ENCODE peak calls at places on chromosomes 11 and 22, in six cellular contexts. One of them, this sample, is unnamed.

GRCh38 chr11:104784684-104785460 is 113.4 kb downstream of the CASP12 start:
- DNase-seq in transverse colon: no peak
- DNase-seq in K562: no peak
- DNase-seq in gastrocnemius medialis: no peak
- DNase-seq in Peyer's patch: no peak
- DNase-seq in HCT116: no peak
- DNase-seq in this sample: no peak

GRCh38 chr22:43127166-43127908 is 15.9 kb downstream of the MCAT start:
- DNase-seq in transverse colon: peak; percentile 88
- DNase-seq in K562: peak; percentile 61
- DNase-seq in gastrocnemius medialis: no peak
- DNase-seq in Peyer's patch: peak; percentile 85
- DNase-seq in HCT116: peak; percentile 69
- DNase-seq in this sample: no peak

GRCh38 chr11:69874178-69874983 is 55.2 kb upstream of the FGF3 start:
- DNase-seq in transverse colon: peak; percentile 0
- DNase-seq in K562: no peak
- DNase-seq in gastrocnemius medialis: no peak
- DNase-seq in Peyer's patch: peak; percentile 25
- DNase-seq in HCT116: no peak
- DNase-seq in this sample: peak; percentile 40

GRCh38 chr22:32042924-32043323 is at the start of gene SLC5A1:
- DNase-seq in transverse colon: peak; percentile 91
- DNase-seq in K562: no peak
- DNase-seq in gastrocnemius medialis: no peak
- DNase-seq in Peyer's patch: peak; percentile 93
- DNase-seq in HCT116: no peak
- DNase-seq in this sample: peak; percentile 58

GRCh38 chr22:42635531-42635930 is 4.9 kb downstream of the ATP5MGL start:
- DNase-seq in transverse colon: peak; percentile 55
- DNase-seq in K562: no peak
- DNase-seq in gastrocnemius medialis: peak; percentile 95
- DNase-seq in Peyer's patch: no peak
- DNase-seq in HCT116: peak; percentile 85
- DNase-seq in this sample: no peak

GRCh38 chr22:44352378-44353062 is 39.8 kb upstream of the SHISAL1 start:
- DNase-seq in transverse colon: no peak
- DNase-seq in K562: no peak
- DNase-seq in gastrocnemius medialis: no peak
- DNase-seq in Peyer's patch: no peak
- DNase-seq in HCT116: no peak
- DNase-seq in this sample: no peak

GRCh38 chr22:39567135-39567946 is 3.2 kb upstream of the CACNA1I start:
- DNase-seq in transverse colon: peak; percentile 19
- DNase-seq in K562: no peak
- DNase-seq in gastrocnemius medialis: no peak
- DNase-seq in Peyer's patch: peak; percentile 76
- DNase-seq in HCT116: no peak
- DNase-seq in this sample: no peak

GRCh38 chr22:22084089-22084711 is 101.6 kb upstream of the TOP3B start:
- DNase-seq in transverse colon: no peak
- DNase-seq in K562: no peak
- DNase-seq in gastrocnemius medialis: no peak
- DNase-seq in Peyer's patch: no peak
- DNase-seq in HCT116: no peak
- DNase-seq in this sample: no peak

GRCh38 chr11:11985016-11985715 is 23.3 kb downstream of the DKK3 start:
- DNase-seq in transverse colon: no peak
- DNase-seq in K562: no peak
- DNase-seq in gastrocnemius medialis: no peak
- DNase-seq in Peyer's patch: no peak
- DNase-seq in HCT116: no peak
- DNase-seq in this sample: no peak

GRCh38 chr11:61091373-61092279 is 10.7 kb upstream of the CD5 start:
- DNase-seq in transverse colon: no peak
- DNase-seq in K562: peak; percentile 43
- DNase-seq in gastrocnemius medialis: no peak
- DNase-seq in Peyer's patch: no peak
- DNase-seq in HCT116: no peak
- DNase-seq in this sample: no peak

GRCh38 chr22:20807315-20807752 is 33.4 kb downstream of the SERPIND1 start:
- DNase-seq in transverse colon: no peak
- DNase-seq in K562: peak; percentile 89
- DNase-seq in gastrocnemius medialis: no peak
- DNase-seq in Peyer's patch: no peak
- DNase-seq in HCT116: peak; percentile 8
- DNase-seq in this sample: no peak

GRCh38 chr22:17729561-17729960 is 44.7 kb downstream of the BID start:
- DNase-seq in transverse colon: no peak
- DNase-seq in K562: no peak
- DNase-seq in gastrocnemius medialis: no peak
- DNase-seq in Peyer's patch: no peak
- DNase-seq in HCT116: no peak
- DNase-seq in this sample: no peak

GRCh38 chr11:37786214-37786755 is 1188.2 kb upstream of the RAG2 start:
- DNase-seq in transverse colon: no peak
- DNase-seq in K562: no peak
- DNase-seq in gastrocnemius medialis: no peak
- DNase-seq in Peyer's patch: no peak
- DNase-seq in HCT116: no peak
- DNase-seq in this sample: no peak

GRCh38 chr11:121067453-121067852 is 33.6 kb upstream of the TECTA start:
- DNase-seq in transverse colon: no peak
- DNase-seq in K562: no peak
- DNase-seq in gastrocnemius medialis: no peak
- DNase-seq in Peyer's patch: no peak
- DNase-seq in HCT116: no peak
- DNase-seq in this sample: no peak

GRCh38 chr11:42762348-42762747 is 549.4 kb upstream of the API5 start:
- DNase-seq in transverse colon: no peak
- DNase-seq in K562: no peak
- DNase-seq in gastrocnemius medialis: no peak
- DNase-seq in Peyer's patch: no peak
- DNase-seq in HCT116: no peak
- DNase-seq in this sample: no peak

GRCh38 chr11:118918128-118918685 is 7.5 kb downstream of the BCL9L start:
- DNase-seq in transverse colon: peak; percentile 92
- DNase-seq in K562: peak; percentile 71
- DNase-seq in gastrocnemius medialis: peak; percentile 91
- DNase-seq in Peyer's patch: peak; percentile 94
- DNase-seq in HCT116: no peak
- DNase-seq in this sample: peak; percentile 93

GRCh38 chr11:64305691-64306562 is 603 bp downstream of the ESRRA start:
- DNase-seq in transverse colon: peak; percentile 89
- DNase-seq in K562: peak; percentile 80
- DNase-seq in gastrocnemius medialis: peak; percentile 66
- DNase-seq in Peyer's patch: peak; percentile 94
- DNase-seq in HCT116: peak; percentile 39
- DNase-seq in this sample: no peak

GRCh38 chr11:110833033-110833484 is 120.8 kb upstream of the ARHGAP20 start:
- DNase-seq in transverse colon: no peak
- DNase-seq in K562: no peak
- DNase-seq in gastrocnemius medialis: no peak
- DNase-seq in Peyer's patch: no peak
- DNase-seq in HCT116: no peak
- DNase-seq in this sample: no peak

GRCh38 chr11:112593440-112593839 is 332.8 kb upstream of the PLET1 start:
- DNase-seq in transverse colon: no peak
- DNase-seq in K562: no peak
- DNase-seq in gastrocnemius medialis: no peak
- DNase-seq in Peyer's patch: no peak
- DNase-seq in HCT116: no peak
- DNase-seq in this sample: no peak

GRCh38 chr11:77147668-77148321 is 19.7 kb downstream of the MYO7A start:
- DNase-seq in transverse colon: peak; percentile 46
- DNase-seq in K562: peak; percentile 92
- DNase-seq in gastrocnemius medialis: no peak
- DNase-seq in Peyer's patch: peak; percentile 64
- DNase-seq in HCT116: no peak
- DNase-seq in this sample: no peak

GRCh38 chr11:111976614-111977140 is 39.5 kb downstream of the DIXDC1 start:
- DNase-seq in transverse colon: no peak
- DNase-seq in K562: no peak
- DNase-seq in gastrocnemius medialis: no peak
- DNase-seq in Peyer's patch: no peak
- DNase-seq in HCT116: no peak
- DNase-seq in this sample: peak; percentile 61

GRCh38 chr11:70443043-70444030 is 45.0 kb downstream of the CTTN start:
- DNase-seq in transverse colon: no peak
- DNase-seq in K562: no peak
- DNase-seq in gastrocnemius medialis: no peak
- DNase-seq in Peyer's patch: no peak
- DNase-seq in HCT116: no peak
- DNase-seq in this sample: no peak

GRCh38 chr11:62127426-62127825 is 3.6 kb downstream of the INCENP start:
- DNase-seq in transverse colon: no peak
- DNase-seq in K562: no peak
- DNase-seq in gastrocnemius medialis: no peak
- DNase-seq in Peyer's patch: peak; percentile 4
- DNase-seq in HCT116: no peak
- DNase-seq in this sample: no peak

GRCh38 chr11:62125316-62125715 is 1.5 kb downstream of the INCENP start:
- DNase-seq in transverse colon: no peak
- DNase-seq in K562: peak; percentile 15
- DNase-seq in gastrocnemius medialis: no peak
- DNase-seq in Peyer's patch: no peak
- DNase-seq in HCT116: no peak
- DNase-seq in this sample: no peak

GRCh38 chr11:62123669-62124185 is at the start of gene INCENP:
- DNase-seq in transverse colon: peak; percentile 96
- DNase-seq in K562: peak; percentile 95
- DNase-seq in gastrocnemius medialis: peak; percentile 97
- DNase-seq in Peyer's patch: peak; percentile 99
- DNase-seq in HCT116: peak; percentile 97
- DNase-seq in this sample: peak; percentile 94

GRCh38 chr11:62124186-62125113 is 639 bp downstream of the INCENP start:
- DNase-seq in transverse colon: peak; percentile 41
- DNase-seq in K562: peak; percentile 30
- DNase-seq in gastrocnemius medialis: no peak
- DNase-seq in Peyer's patch: peak; percentile 58
- DNase-seq in HCT116: no peak
- DNase-seq in this sample: peak; percentile 25

GRCh38 chr11:62125881-62126280 is 2.1 kb downstream of the INCENP start:
- DNase-seq in transverse colon: no peak
- DNase-seq in K562: no peak
- DNase-seq in gastrocnemius medialis: no peak
- DNase-seq in Peyer's patch: no peak
- DNase-seq in HCT116: no peak
- DNase-seq in this sample: no peak
- H3K4me3 ChIP-seq in transverse colon: no peak overlapping the region
- H3K4me3 ChIP-seq in K562: peak overlapping the region; percentile 85
- H3K4me3 ChIP-seq in gastrocnemius medialis: no peak overlapping the region
- H3K4me3 ChIP-seq in Peyer's patch: no peak overlapping the region
- H3K4me3 ChIP-seq in HCT116: no peak overlapping the region
- H3K4me3 ChIP-seq in this sample: no peak overlapping the region

GRCh38 chr11:92758216-92758615 is 211.2 kb upstream of the MTNR1B start:
- DNase-seq in transverse colon: no peak
- DNase-seq in K562: no peak
- DNase-seq in gastrocnemius medialis: peak; percentile 11
- DNase-seq in Peyer's patch: no peak
- DNase-seq in HCT116: no peak
- DNase-seq in this sample: no peak
- TF ChIP-seq POLR2A in transverse colon: no peak
- TF ChIP-seq POLR2A in K562: no peak
- TF ChIP-seq POLR2A in gastrocnemius medialis: no peak
- TF ChIP-seq POLR2A in Peyer's patch: no peak
- TF ChIP-seq POLR2A in HCT116: no peak
- TF ChIP-seq POLR2A in this sample: no peak

GRCh38 chr11:26030419-26030818 is 301.5 kb upstream of the ANO3 start:
- DNase-seq in transverse colon: no peak
- DNase-seq in K562: no peak
- DNase-seq in gastrocnemius medialis: no peak
- DNase-seq in Peyer's patch: no peak
- DNase-seq in HCT116: no peak
- DNase-seq in this sample: no peak

GRCh38 chr11:26021026-26021425 is 310.9 kb upstream of the ANO3 start:
- DNase-seq in transverse colon: no peak
- DNase-seq in K562: no peak
- DNase-seq in gastrocnemius medialis: no peak
- DNase-seq in Peyer's patch: no peak
- DNase-seq in HCT116: no peak
- DNase-seq in this sample: no peak

GRCh38 chr11:26028294-26028954 is 303.5 kb upstream of the ANO3 start:
- DNase-seq in transverse colon: no peak
- DNase-seq in K562: no peak
- DNase-seq in gastrocnemius medialis: no peak
- DNase-seq in Peyer's patch: no peak
- DNase-seq in HCT116: no peak
- DNase-seq in this sample: no peak

GRCh38 chr11:26027887-26028286 is 304.0 kb upstream of the ANO3 start:
- DNase-seq in transverse colon: no peak
- DNase-seq in K562: no peak
- DNase-seq in gastrocnemius medialis: no peak
- DNase-seq in Peyer's patch: no peak
- DNase-seq in HCT116: no peak
- DNase-seq in this sample: no peak

GRCh38 chr11:26025680-26026079 is 306.2 kb upstream of the ANO3 start:
- DNase-seq in transverse colon: no peak
- DNase-seq in K562: no peak
- DNase-seq in gastrocnemius medialis: no peak
- DNase-seq in Peyer's patch: no peak
- DNase-seq in HCT116: no peak
- DNase-seq in this sample: no peak
- H3K27ac ChIP-seq in transverse colon: no peak overlapping the region
- H3K27ac ChIP-seq in K562: no peak overlapping the region
- H3K27ac ChIP-seq in gastrocnemius medialis: no peak overlapping the region
- H3K27ac ChIP-seq in Peyer's patch: no peak overlapping the region
- H3K27ac ChIP-seq in HCT116: no peak overlapping the region
- H3K27ac ChIP-seq in this sample: no peak overlapping the region

DNA sequence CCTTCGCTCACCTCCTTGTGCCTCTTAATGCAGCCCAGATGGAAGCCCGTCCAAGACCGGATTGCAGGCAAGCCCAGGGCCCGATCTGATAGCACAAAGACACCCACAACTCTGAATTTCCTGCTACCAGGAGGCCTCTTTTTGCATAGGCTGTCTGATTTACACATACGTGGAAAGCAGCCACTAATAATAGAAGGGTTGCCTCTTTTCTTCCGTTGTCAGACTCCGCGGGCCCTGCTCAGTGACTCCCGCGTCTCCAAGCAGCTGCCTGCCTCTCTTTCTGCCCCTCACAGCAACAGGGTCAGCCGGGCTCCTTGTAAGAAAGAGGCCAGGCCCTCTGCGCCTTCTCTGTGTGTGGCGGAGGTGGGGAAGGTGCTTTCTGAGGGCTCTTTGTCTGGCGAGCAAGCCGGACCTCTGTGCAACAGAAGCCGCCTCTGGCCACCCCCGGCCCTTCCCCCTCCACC is 26.7 kb downstream of the FLI1 start:
- DNase-seq in transverse colon: peak; percentile 67
- DNase-seq in K562: no peak
- DNase-seq in gastrocnemius medialis: no peak
- DNase-seq in Peyer's patch: peak; percentile 81
- DNase-seq in HCT116: no peak
- DNase-seq in this sample: no peak
- H3K4me3 ChIP-seq in transverse colon: no peak overlapping the region
- H3K4me3 ChIP-seq in K562: no peak overlapping the region
- H3K4me3 ChIP-seq in gastrocnemius medialis: no peak overlapping the region
- H3K4me3 ChIP-seq in Peyer's patch: peak overlapping the region; percentile 29
- H3K4me3 ChIP-seq in HCT116: no peak overlapping the region
- H3K4me3 ChIP-seq in this sample: no peak overlapping the region